ENCODE peak calls at places on chromosomes 13 and 19, in seven cellular contexts. M is fibroblast of gingiva; F is spleen; B is CD14-positive monocyte; P is DMS153; Q is NCI-H187 treated with DMSO at 0.1 percent for 48 hours; X is stimulated activated CD4-positive, alpha-beta T cell treated with anti-CD3 and anti-CD28 coated beads, TNF-alpha, amount 100 ng/mL, for 4 hours. T is an unnamed sample.

GRCh38 chr19:46659151-46660007 is 1.6 kb downstream of the DACT3 start:
- DNase-seq in M (no peak), F (peak), B (peak), P (no peak), Q (no peak), X (no peak), T (peak)

GRCh38 chr19:12840091-12841079 is 2.1 kb downstream of the MAST1 start:
- DNase-seq in M (peak), F (no peak), B (no peak), P (peak), Q (peak), X (no peak), T (peak)

GRCh38 chr13:36101157-36101556 is 30.0 kb downstream of the DCLK1 start:
- DNase-seq in M (no peak), F (no peak), B (no peak), P (peak), Q (no peak), X (no peak), T (no peak)

GRCh38 chr19:6393982-6394412 is 1.0 kb upstream of the GTF2F1 start:
- DNase-seq in M (no peak), F (no peak), B (no peak), P (no peak), Q (no peak), X (peak), T (no peak)

GRCh38 chr13:39364797-39365468 is 238.1 kb downstream of the LHFPL6 start:
- DNase-seq in M (peak), F (no peak), B (no peak), P (peak), Q (no peak), X (no peak), T (no peak)

GRCh38 chr13:44487989-44488388 is 88.1 kb downstream of the TSC22D1 start:
- DNase-seq in M (no peak), F (no peak), B (no peak), P (no peak), Q (no peak), X (no peak), T (no peak)

GRCh38 chr13:21078501-21078900 is 17.1 kb upstream of the LATS2 start:
- DNase-seq in M (peak), F (no peak), B (no peak), P (no peak), Q (no peak), X (no peak), T (no peak)

GRCh38 chr19:44600466-44600865 is 12.9 kb upstream of the IGSF23 start:
- DNase-seq in M (peak), F (no peak), B (no peak), P (no peak), Q (no peak), X (no peak), T (no peak)

GRCh38 chr19:48637948-48638830 is 1.0 kb upstream of the DBP start:
- DNase-seq in M (peak), F (peak), B (peak), P (peak), Q (peak), X (peak), T (peak)

GRCh38 chr13:73941752-73942151 is 192.5 kb downstream of the KLF12 start:
- DNase-seq in M (no peak), F (no peak), B (no peak), P (no peak), Q (no peak), X (no peak), T (no peak)

GRCh38 chr13:34107814-34108213 is 289.9 kb downstream of the RFC3 start:
- DNase-seq in M (no peak), F (no peak), B (no peak), P (no peak), Q (no peak), X (no peak), T (no peak)

GRCh38 chr19:51799311-51799997 is 4.5 kb downstream of the FPR3 start:
- DNase-seq in M (peak), F (peak), B (peak), P (no peak), Q (no peak), X (no peak), T (peak)